ENCODE peak calls at places on chromosomes 2 and 18, in seven cellular contexts. O, X, Q, M, W, V and D are unnamed samples.

GRCh38 chr2:206217743-206218520 is 56.5 kb upstream of the ZDBF2 start:
- DNase-seq in Q (no peak), M (no peak), V (no peak), O (no peak), X (peak; percentile 42), W (no peak), D (no peak)

GRCh38 chr2:158120102-158120501 is 18.4 kb downstream of the UPP2 start:
- DNase-seq in W (no peak), X (no peak), Q (no peak), O (no peak), M (no peak), V (no peak), D (no peak)

GRCh38 chr2:127721311-127721977 is 20.1 kb downstream of the SFT2D3 start:
- DNase-seq in O (no peak), M (no peak), W (no peak), V (no peak), Q (no peak), X (peak; percentile 15), D (no peak)

GRCh38 chr18:44521673-44522032 is 159.0 kb upstream of the SETBP1 start:
- DNase-seq in M (no peak), W (no peak), Q (no peak), O (no peak), X (peak; percentile 29), V (no peak), D (no peak)

GRCh38 chr2:239161711-239162140 is 239.1 kb downstream of the HDAC4 start:
- DNase-seq in Q (peak; percentile 58), W (peak; percentile 58), M (no peak), X (no peak), O (no peak), V (no peak), D (no peak)

GRCh38 chr2:239225921-239226561 is 174.8 kb downstream of the HDAC4 start:
- DNase-seq in V (no peak), O (no peak), Q (no peak), M (no peak), W (no peak), X (peak; percentile 77), D (peak; percentile 69)

GRCh38 chr18:35282353-35282752 is 7.7 kb downstream of the ZSCAN30 start:
- DNase-seq in Q (no peak), W (no peak), V (no peak), O (no peak), X (peak; percentile 74), M (no peak), D (no peak)

GRCh38 chr2:135637456-135638087 is 104.1 kb upstream of the UBXN4 start:
- DNase-seq in W (no peak), X (no peak), O (no peak), V (no peak), M (no peak), Q (no peak), D (no peak)

GRCh38 chr2:224584111-224584764 is 925 bp downstream of the CUL3 start:
- DNase-seq in M (no peak), Q (peak; percentile 69), O (peak; percentile 22), X (peak; percentile 46), W (no peak), V (peak; percentile 47), D (no peak)

GRCh38 chr2:145652992-145653545 is 1133.2 kb upstream of the ZEB2 start:
- DNase-seq in O (no peak), X (peak; percentile 48), M (no peak), Q (no peak), W (no peak), V (no peak), D (no peak)

GRCh38 chr2:107337209-107337898 is 451.4 kb upstream of the ST6GAL2 start:
- DNase-seq in M (no peak), V (no peak), O (peak; percentile 10), X (peak; percentile 74), Q (no peak), W (no peak), D (no peak)

GRCh38 chr2:120352701-120353590 is 7.0 kb downstream of the INHBB start:
- DNase-seq in O (no peak), W (peak; percentile 70), Q (no peak), V (no peak), M (no peak), X (no peak), D (no peak)

GRCh38 chr2:50556934-50557575 is 474.9 kb downstream of the NRXN1 start:
- DNase-seq in Q (no peak), V (no peak), M (no peak), O (no peak), W (no peak), X (peak; percentile 71), D (no peak)

GRCh38 chr2:44533508-44533907 is 171.8 kb downstream of the CAMKMT start:
- DNase-seq in W (no peak), V (no peak), X (no peak), O (no peak), M (no peak), Q (no peak), D (no peak)

GRCh38 chr2:173652731-173653426 is 298.2 kb downstream of the CDCA7 start:
- DNase-seq in Q (no peak), W (no peak), O (no peak), M (no peak), V (no peak), X (peak; percentile 96), D (no peak)

GRCh38 chr18:78773303-78773755 is 206.3 kb upstream of the SALL3 start:
- DNase-seq in Q (no peak), M (no peak), W (no peak), O (no peak), X (no peak), V (no peak), D (no peak)

GRCh38 chr2:139354518-139354917 is 574.3 kb upstream of the NXPH2 start:
- DNase-seq in X (no peak), V (no peak), Q (no peak), M (no peak), O (no peak), W (no peak), D (no peak)

GRCh38 chr2:196939381-196939780 is 12.9 kb upstream of the PGAP1 start:
- DNase-seq in Q (no peak), W (no peak), O (no peak), M (no peak), V (no peak), X (peak; percentile 74), D (no peak)

GRCh38 chr2:46841621-46842020 is 74.0 kb downstream of the MCFD2 start:
- DNase-seq in Q (peak; percentile 43), O (no peak), M (no peak), W (peak; percentile 18), V (no peak), X (no peak), D (no peak)

GRCh38 chr2:187302619-187303018 is 145.4 kb downstream of the CALCRL start:
- DNase-seq in Q (no peak), O (peak; percentile 26), W (no peak), X (peak; percentile 72), M (no peak), V (no peak), D (no peak)

GRCh38 chr2:200578778-200579177 is 7.0 kb upstream of the AOX1 start:
- DNase-seq in Q (no peak), M (peak; percentile 5), W (no peak), X (peak; percentile 36), V (no peak), O (no peak), D (no peak)

GRCh38 chr2:35428548-35428947 is 927.0 kb upstream of the CRIM1 start:
- DNase-seq in M (no peak), V (no peak), O (no peak), X (peak; percentile 7), Q (no peak), W (no peak), D (no peak)

GRCh38 chr2:38666578-38666926 is 638 bp downstream of the GALM start:
- DNase-seq in X (peak; percentile 8), O (no peak), Q (no peak), M (no peak), V (peak; percentile 60), W (no peak), D (no peak)

GRCh38 chr2:38671303-38671702 is 5.4 kb downstream of the GALM start:
- DNase-seq in O (no peak), X (no peak), W (no peak), Q (no peak), M (no peak), V (no peak), D (no peak)

GRCh38 chr2:38668092-38668491 is 2.2 kb downstream of the GALM start:
- DNase-seq in W (no peak), O (no peak), M (no peak), Q (no peak), V (no peak), X (no peak), D (no peak)

GRCh38 chr2:38665854-38666577 is at the start of gene GALM:
- DNase-seq in W (peak; percentile 93), X (peak; percentile 93), O (peak; percentile 89), V (peak; percentile 88), Q (peak; percentile 87), M (no peak), D (peak; percentile 93)

GRCh38 chr2:38668787-38669479 is 3.0 kb downstream of the GALM start:
- DNase-seq in W (no peak), X (no peak), Q (no peak), V (no peak), O (no peak), M (no peak), D (no peak)
- H3K4me3 ChIP-seq in W (peak overlapping the region; percentile 14), X (no peak overlapping the region), Q (no peak overlapping the region), V (no peak overlapping the region), O (no peak overlapping the region), M (no peak overlapping the region), D (no peak overlapping the region)

GRCh38 chr2:180240774-180241173 is 233.7 kb upstream of the CWC22 start:
- DNase-seq in M (no peak), W (no peak), O (no peak), X (peak; percentile 41), Q (no peak), V (no peak), D (no peak)
- TF ChIP-seq CTCF in M (peak; percentile 15), W (no peak), O (no peak), X (peak; percentile 38), Q (no peak), V (no peak), D (no peak)

GRCh38 chr2:134304726-134305509 is 51.0 kb downstream of the MGAT5 start:
- DNase-seq in Q (no peak), X (no peak), V (no peak), O (no peak), W (no peak), M (no peak), D (no peak)

GRCh38 chr2:134299334-134299733 is 45.5 kb downstream of the MGAT5 start:
- DNase-seq in Q (no peak), X (no peak), W (no peak), M (no peak), V (no peak), O (no peak), D (no peak)

GRCh38 chr2:134300585-134300984 is 46.7 kb downstream of the MGAT5 start:
- DNase-seq in O (no peak), X (no peak), V (no peak), M (no peak), W (no peak), Q (no peak), D (no peak)

GRCh38 chr2:134306521-134306920 is 52.6 kb downstream of the MGAT5 start:
- DNase-seq in Q (no peak), V (no peak), O (no peak), W (no peak), X (no peak), M (no peak), D (no peak)

GRCh38 chr2:134301099-134301970 is 47.5 kb downstream of the MGAT5 start:
- DNase-seq in X (peak; percentile 19), Q (no peak), O (peak; percentile 22), W (no peak), M (no peak), V (no peak), D (no peak)
- H3K4me3 ChIP-seq in X (no peak overlapping the region), Q (no peak overlapping the region), O (no peak overlapping the region), W (no peak overlapping the region), M (no peak overlapping the region), V (no peak overlapping the region), D (peak overlapping the region; percentile 15)

GRCh38 chr2:33681333-33681732 is 82.2 kb upstream of the FAM98A start:
- DNase-seq in W (no peak), M (no peak), Q (no peak), X (peak; percentile 32), O (no peak), V (no peak), D (no peak)
- TF ChIP-seq CTCF in W (no peak), M (no peak), Q (peak; percentile 33), X (peak; percentile 29), O (peak; percentile 29), V (peak; percentile 4), D (no peak)